ENCODE peak calls at places on chromosomes 7 and 10, in ten cellular contexts. X, N, Y, V, W, A, M, R, B and T are unnamed samples. For H3K9me3, the result is how much of the 10 kb centered on the place peaks cover.

GRCh38 chr7:131011437-131011752 is 277.4 kb upstream of the KLF14 start:
- DNase-seq in A (no peak), X (no peak), R (no peak), V (no peak), B (no peak), N (no peak), W (peak), M (peak), Y (no peak), T (no peak)

GRCh38 chr10:92961638-92962037 is 99.0 kb upstream of the CYP26C1 start:
- DNase-seq in B (no peak), R (no peak), M (no peak), W (no peak), V (no peak), A (no peak), X (no peak), N (no peak), Y (no peak), T (no peak)

GRCh38 chr7:50594136-50594535 is 28.9 kb upstream of the DDC start:
- DNase-seq in V (no peak), Y (no peak), W (no peak), A (no peak), B (no peak), R (no peak), M (no peak), N (no peak), X (no peak), T (no peak)

GRCh38 chr10:88890681-88891371 is 10.8 kb downstream of the STAMBPL1 start:
- DNase-seq in M (no peak), A (peak), B (no peak), W (no peak), R (no peak), V (no peak), X (peak), N (no peak), Y (no peak), T (no peak)

GRCh38 chr10:77685494-77685893 is 47.9 kb upstream of the KCNMA1 start:
- DNase-seq in W (no peak), B (no peak), R (no peak), N (no peak), V (no peak), M (no peak), A (no peak), X (no peak), Y (no peak), T (no peak)

GRCh38 chr7:103113164-103113563 is 35.7 kb downstream of the NAPEPLD start:
- DNase-seq in B (no peak), Y (no peak), V (no peak), N (no peak), X (peak), R (no peak), A (peak), M (no peak), W (no peak), T (no peak)

GRCh38 chr7:111639894-111640293 is 77.6 kb upstream of the IMMP2L start:
- DNase-seq in W (no peak), A (no peak), V (no peak), R (no peak), X (peak), B (no peak), M (no peak), Y (no peak), N (no peak), T (peak)

GRCh38 chr10:101130984-101131961 is at the start of gene TLX1:
- DNase-seq in W (peak), X (no peak), B (no peak), V (no peak), R (no peak), M (no peak), A (no peak), Y (no peak), N (peak), T (no peak)

GRCh38 chr10:62769574-62770242 is 34.8 kb upstream of the ADO start:
- DNase-seq in V (no peak), B (no peak), X (peak), A (no peak), M (no peak), R (no peak), W (no peak), N (no peak), Y (no peak), T (no peak)

GRCh38 chr7:105218215-105218614 is 170.5 kb downstream of the SRPK2 start:
- DNase-seq in W (no peak), X (no peak), M (no peak), V (no peak), Y (no peak), A (peak), N (no peak), R (no peak), B (no peak), T (no peak)

GRCh38 chr7:28132959-28133745 is 47.4 kb downstream of the JAZF1 start:
- DNase-seq in V (no peak), X (peak), W (no peak), M (no peak), Y (no peak), A (peak), R (no peak), B (no peak), N (no peak), T (no peak)

GRCh38 chr10:101485681-101486554 is 102.1 kb downstream of the POLL start:
- DNase-seq in V (peak), W (no peak), X (peak), B (no peak), R (peak), Y (no peak), A (no peak), N (no peak), M (no peak), T (peak)

GRCh38 chr10:116699049-116699782 is 43.1 kb downstream of the HSPA12A start:
- DNase-seq in N (no peak), A (no peak), R (no peak), V (no peak), Y (no peak), W (no peak), B (no peak), M (no peak), X (no peak), T (no peak)

GRCh38 chr10:86172296-86172695 is 194.3 kb downstream of the GRID1 start:
- DNase-seq in M (no peak), B (no peak), V (no peak), N (no peak), W (no peak), R (no peak), Y (no peak), A (no peak), X (no peak), T (no peak)

GRCh38 chr7:113664867-113665266 is 253.9 kb downstream of the PPP1R3A start:
- DNase-seq in R (no peak), Y (no peak), X (no peak), A (no peak), N (no peak), B (no peak), V (no peak), W (no peak), M (no peak), T (no peak)

GRCh38 chr10:79409038-79410035 is 36.1 kb downstream of the ZCCHC24 start:
- DNase-seq in R (no peak), W (peak), A (no peak), M (peak), Y (no peak), V (no peak), X (no peak), B (peak), N (no peak), T (no peak)

GRCh38 chr7:92629779-92630178 is 39.6 kb upstream of the FAM133B start:
- DNase-seq in A (no peak), X (no peak), B (no peak), M (no peak), R (no peak), V (no peak), Y (no peak), W (no peak), N (no peak), T (no peak)

GRCh38 chr10:113091921-113092320 is 141.9 kb downstream of the TCF7L2 start:
- DNase-seq in M (no peak), W (no peak), V (peak), R (no peak), B (no peak), X (no peak), N (peak), A (no peak), Y (no peak), T (no peak)

GRCh38 chr7:26398436-26399308 is 107.0 kb downstream of the SNX10 start:
- DNase-seq in N (peak), X (peak), A (peak), M (peak), Y (peak), B (peak), V (peak), W (peak), R (peak), T (no peak)

GRCh38 chr10:36450385-36450784 is 675.0 kb upstream of the ANKRD30A start:
- DNase-seq in X (peak), W (no peak), B (peak), R (no peak), A (peak), Y (no peak), V (no peak), M (no peak), N (no peak), T (no peak)

GRCh38 chr10:71463111-71463510 is 66.4 kb downstream of the CDH23 start:
- DNase-seq in Y (no peak), R (no peak), W (no peak), B (no peak), V (no peak), N (no peak), A (no peak), M (no peak), X (no peak), T (no peak)

GRCh38 chr7:34747842-34748241 is 89.8 kb downstream of the NPSR1 start:
- DNase-seq in A (no peak), R (no peak), X (no peak), V (no peak), N (peak), W (no peak), M (no peak), B (no peak), Y (peak), T (no peak)

GRCh38 chr7:44283381-44284211 is 41.8 kb downstream of the CAMK2B start:
- DNase-seq in W (peak), M (peak), X (no peak), R (peak), V (peak), Y (no peak), A (no peak), B (peak), N (no peak), T (no peak)

GRCh38 chr7:25495342-25495855 is 267.1 kb upstream of the NPVF start:
- DNase-seq in B (peak), N (no peak), A (no peak), M (no peak), X (no peak), V (no peak), Y (no peak), R (peak), W (no peak), T (no peak)

GRCh38 chr7:130368347-130368746 is 11.9 kb upstream of the CPA1 start:
- DNase-seq in R (no peak), W (no peak), N (no peak), X (no peak), A (no peak), B (no peak), Y (no peak), V (no peak), M (peak), T (no peak)

GRCh38 chr7:16098585-16099179 is 322.7 kb downstream of the CRPPA start:
- DNase-seq in W (no peak), V (no peak), X (peak), Y (no peak), M (no peak), N (no peak), R (no peak), B (no peak), A (no peak), T (no peak)

GRCh38 chr10:66888237-66888636 is 37.6 kb upstream of the LRRTM3 start:
- DNase-seq in N (no peak), R (no peak), Y (no peak), B (no peak), W (no peak), A (no peak), V (no peak), X (no peak), M (no peak), T (no peak)

GRCh38 chr10:80158598-80159127 is 26.1 kb downstream of the PLAC9 start:
- DNase-seq in Y (peak), N (peak), X (peak), M (peak), A (peak), W (peak), V (peak), R (peak), B (peak), T (peak)

GRCh38 chr7:66629222-66629658 is 559 bp downstream of the KCTD7 start:
- DNase-seq in Y (no peak), M (peak), B (peak), V (peak), R (no peak), X (no peak), N (no peak), A (no peak), W (peak), T (no peak)

GRCh38 chr10:130836344-130836743 is 475.2 kb downstream of the TCERG1L start:
- DNase-seq in Y (no peak), R (no peak), V (no peak), B (no peak), W (no peak), N (no peak), M (no peak), A (no peak), X (no peak), T (no peak)

GRCh38 chr10:130833596-130833995 is 477.9 kb downstream of the TCERG1L start:
- DNase-seq in Y (no peak), R (no peak), X (no peak), B (no peak), N (no peak), A (no peak), V (no peak), M (no peak), W (no peak), T (no peak)

GRCh38 chr10:130834170-130834569 is 477.4 kb downstream of the TCERG1L start:
- DNase-seq in X (no peak), R (no peak), V (no peak), M (no peak), B (no peak), A (no peak), N (no peak), W (no peak), Y (no peak), T (no peak)

GRCh38 chr10:130834573-130834972 is 476.9 kb downstream of the TCERG1L start:
- DNase-seq in Y (no peak), A (no peak), R (no peak), B (no peak), N (no peak), M (no peak), W (no peak), X (no peak), V (no peak), T (no peak)

GRCh38 chr10:130835068-130835467 is 476.5 kb downstream of the TCERG1L start:
- DNase-seq in R (no peak), N (no peak), M (no peak), B (no peak), X (no peak), Y (no peak), V (no peak), W (no peak), A (no peak), T (no peak)
- H3K9me3 ChIP-seq in R (under half), N (under half), M (under half), B (under half), X (under half), Y (under half), V (under half), W (under half), A (under half), T (under half)

GRCh38 chr7:53340220-53340619 is 304.8 kb downstream of the POM121L12 start:
- DNase-seq in X (no peak), V (no peak), R (no peak), B (no peak), W (no peak), A (no peak), N (no peak), M (no peak), Y (no peak), T (no peak)
- H3K9me3 ChIP-seq in X (under half), V (under half), R (under half), B (under half), W (under half), A (under half), N (under half), M (half or more), Y (under half), T (under half)

GRCh38 chr10:17175551-17175950 is 25.9 kb downstream of the TRDMT1 start:
- DNase-seq in A (peak), N (no peak), Y (no peak), W (no peak), X (peak), R (no peak), B (no peak), M (no peak), V (no peak), T (no peak)

GRCh38 chr10:17178006-17178405 is 23.5 kb downstream of the TRDMT1 start:
- DNase-seq in X (no peak), N (no peak), R (no peak), V (no peak), M (no peak), W (no peak), B (no peak), Y (no peak), A (no peak), T (no peak)

GRCh38 chr10:17174626-17175025 is 26.8 kb downstream of the TRDMT1 start:
- DNase-seq in W (no peak), Y (no peak), B (no peak), X (no peak), N (no peak), R (no peak), M (no peak), V (no peak), A (no peak), T (no peak)

GRCh38 chr10:17179002-17179401 is 22.5 kb downstream of the TRDMT1 start:
- DNase-seq in R (no peak), M (no peak), B (no peak), Y (no peak), X (no peak), A (peak), V (no peak), N (no peak), W (no peak), T (no peak)

GRCh38 chr10:17177014-17177413 is 24.5 kb downstream of the TRDMT1 start:
- DNase-seq in Y (no peak), X (no peak), B (no peak), A (no peak), N (no peak), M (no peak), W (no peak), V (no peak), R (no peak), T (no peak)
- H3K9me3 ChIP-seq in Y (under half), X (under half), B (under half), A (under half), N (under half), M (under half), W (under half), V (under half), R (under half), T (under half)

GRCh38 chr7:109309790-109310189 is 740.1 kb downstream of the DNAJB9 start:
- DNase-seq in A (no peak), Y (no peak), V (no peak), X (no peak), N (no peak), M (no peak), W (no peak), B (no peak), R (no peak), T (no peak)

GRCh38 chr7:109308816-109309215 is 739.1 kb downstream of the DNAJB9 start:
- DNase-seq in N (no peak), M (no peak), X (no peak), V (no peak), A (no peak), Y (no peak), R (no peak), W (no peak), B (no peak), T (no peak)
- H3K9me3 ChIP-seq in N (under half), M (half or more), X (under half), V (under half), A (under half), Y (under half), R (under half), W (under half), B (under half), T (under half)

GRCh38 chr7:57415326-57415725 is 34.7 kb upstream of the ZNF716 start:
- DNase-seq in M (peak), R (no peak), W (no peak), N (no peak), Y (no peak), X (no peak), V (no peak), A (no peak), B (no peak), T (no peak)
- H3K9me3 ChIP-seq in M (half or more), R (under half), W (under half), N (under half), Y (under half), X (under half), V (under half), A (under half), B (under half), T (under half)

GRCh38 chr7:19482628-19483027 is 226.2 kb downstream of the POLR1F start:
- DNase-seq in M (no peak), X (no peak), V (no peak), A (no peak), Y (no peak), N (no peak), W (no peak), B (no peak), R (no peak), T (no peak)
- H3K9me3 ChIP-seq in M (under half), X (under half), V (under half), A (under half), Y (under half), N (under half), W (under half), B (under half), R (under half), T (under half)

DNA sequence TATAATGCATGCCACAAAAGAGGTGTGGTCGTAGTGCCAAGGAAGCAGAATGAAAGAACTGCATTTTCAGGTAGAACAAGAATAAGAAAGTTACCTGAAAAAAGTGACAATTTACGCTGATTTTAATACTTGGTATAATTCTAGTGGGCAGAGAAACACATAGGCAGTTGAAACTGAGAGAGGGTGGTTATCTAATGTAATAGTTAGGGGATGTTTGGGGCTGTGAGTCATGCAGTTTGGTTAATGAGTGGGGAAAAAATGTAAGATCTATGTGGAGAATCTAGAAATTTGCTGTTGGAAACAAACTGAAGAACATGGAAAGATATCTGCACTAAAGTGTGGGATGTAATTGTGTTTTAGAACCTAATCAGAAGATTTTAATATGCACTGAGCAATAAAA is 33.7 kb downstream of the ZNF37A start:
- DNase-seq in R (no peak), Y (no peak), B (no peak), M (no peak), N (no peak), X (no peak), W (no peak), A (no peak), V (no peak), T (no peak)
- H3K9me3 ChIP-seq in R (under half), Y (under half), B (half or more), M (half or more), N (under half), X (under half), W (under half), A (under half), V (half or more), T (under half)

DNA sequence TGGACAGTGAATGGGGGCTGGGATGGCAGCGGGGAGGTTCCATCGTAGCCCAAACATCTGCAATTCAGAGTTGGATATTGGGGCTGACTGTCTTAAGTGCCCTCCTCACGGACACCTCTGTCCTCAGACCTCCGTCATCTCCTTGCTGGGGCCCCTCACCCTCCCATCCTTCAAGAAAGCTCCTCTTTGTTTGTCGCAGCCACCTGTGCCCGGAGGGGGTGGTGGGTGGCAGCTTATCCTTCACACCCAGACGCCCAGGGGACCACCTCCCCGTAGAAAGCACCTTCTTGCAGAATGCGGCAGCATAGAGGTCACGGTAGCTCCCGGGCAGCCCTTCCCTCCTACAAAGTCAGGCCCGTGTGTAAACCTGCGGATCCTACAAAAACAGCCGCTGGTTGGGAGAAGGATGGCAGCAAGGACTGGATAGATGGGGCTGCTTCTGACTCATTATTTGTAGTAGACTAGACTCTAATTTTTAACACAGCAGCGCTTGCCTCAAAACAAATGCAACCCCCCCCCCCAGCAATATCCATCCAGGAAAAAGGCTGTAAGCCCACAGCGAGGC is 1.3 kb upstream of the PTPRN2 start:
- DNase-seq in B (no peak), V (no peak), X (no peak), A (no peak), R (no peak), N (no peak), M (no peak), W (no peak), Y (no peak), T (no peak)
- H3K9me3 ChIP-seq in B (under half), V (under half), X (under half), A (under half), R (under half), N (under half), M (under half), W (under half), Y (under half), T (under half)

GRCh38 chr7:332646-333398 is 42.9 kb downstream of the FOXL3 start:
- DNase-seq in B (peak), N (peak), Y (peak), W (peak), V (peak), A (no peak), R (peak), X (peak), M (peak), T (no peak)
- H3K9me3 ChIP-seq in B (under half), N (under half), Y (under half), W (under half), V (under half), A (under half), R (under half), X (under half), M (under half), T (under half)